ENCODE peak calls at places on chromosomes 4 and X, in six cellular contexts. K, V, F, Y, G and R are unnamed samples.

GRCh38 chr4:142719854-142720541 is 126.1 kb downstream of the INPP4B start:
- DNase-seq in G (no peak), Y (no peak), F (no peak), K (no peak), V (no peak), R (no peak)

GRCh38 chrX:63754141-63754859 is 30.7 kb downstream of the ARHGEF9 start:
- DNase-seq in F (peak; percentile 55), K (no peak), G (peak; percentile 31), Y (peak; percentile 32), V (no peak), R (no peak)

GRCh38 chrX:118727686-118728339 is 407 bp downstream of the IL13RA1 start:
- DNase-seq in F (peak; percentile 73), V (peak; percentile 66), K (peak; percentile 52), Y (peak; percentile 34), G (peak; percentile 71), R (peak; percentile 37)

GRCh38 chr4:185956546-185956945 is 112.4 kb upstream of the TLR3 start:
- DNase-seq in G (no peak), K (no peak), Y (no peak), V (no peak), F (no peak), R (no peak)

GRCh38 chr4:112523008-112523440 is 7.0 kb upstream of the NEUROG2 start:
- DNase-seq in V (no peak), F (no peak), G (no peak), K (peak; percentile 66), Y (no peak), R (no peak)

GRCh38 chr4:154961263-154961662 is 180.2 kb downstream of the RBM46 start:
- DNase-seq in F (no peak), V (no peak), Y (no peak), K (no peak), G (no peak), R (no peak)

GRCh38 chrX:21883258-21883657 is 27.5 kb downstream of the YY2 start:
- DNase-seq in F (no peak), G (peak; percentile 21), V (no peak), K (no peak), Y (peak; percentile 32), R (no peak)

GRCh38 chrX:149804102-149804501 is 22.4 kb downstream of the MAGEA9 start:
- DNase-seq in F (no peak), Y (no peak), G (no peak), K (no peak), V (no peak), R (no peak)

GRCh38 chr4:55745014-55745413 is 74.6 kb upstream of the EXOC1L start:
- DNase-seq in K (no peak), Y (no peak), G (no peak), V (no peak), F (no peak), R (no peak)

GRCh38 chr4:186108391-186108790 is 3.9 kb downstream of the FAM149A start:
- DNase-seq in Y (no peak), K (no peak), V (no peak), G (no peak), F (no peak), R (no peak)

GRCh38 chr4:22708961-22709360 is 16.2 kb downstream of the GBA3 start:
- DNase-seq in Y (no peak), V (no peak), K (no peak), G (no peak), F (no peak), R (no peak)
- TF ChIP-seq POLR2A in Y (no peak), V (no peak), K (no peak), G (no peak), F (no peak), R (no peak)

GRCh38 chr4:622996-623913 is 2.1 kb upstream of the PDE6B start:
- DNase-seq in F (peak; percentile 13), K (no peak), G (no peak), Y (peak; percentile 10), V (no peak), R (no peak)

GRCh38 chr4:621296-622070 is 3.9 kb upstream of the PDE6B start:
- DNase-seq in Y (peak; percentile 15), G (no peak), V (no peak), F (peak; percentile 40), K (no peak), R (no peak)

GRCh38 chr4:620201-620600 is 5.2 kb upstream of the PDE6B start:
- DNase-seq in V (no peak), G (no peak), F (peak; percentile 49), K (no peak), Y (no peak), R (no peak)

GRCh38 chr4:622071-622995 is 3.0 kb upstream of the PDE6B start:
- DNase-seq in V (no peak), Y (peak; percentile 17), G (no peak), K (no peak), F (peak; percentile 16), R (no peak)

GRCh38 chr4:620851-621261 is 4.5 kb upstream of the PDE6B start:
- DNase-seq in V (no peak), K (no peak), G (no peak), Y (no peak), F (peak; percentile 75), R (no peak)
- TF ChIP-seq POLR2A in V (no peak), K (no peak), G (no peak), Y (no peak), F (no peak), R (no peak)

GRCh38 chr4:6573551-6573950 is 1.4 kb upstream of the MAN2B2 start:
- DNase-seq in V (no peak), G (no peak), Y (no peak), K (no peak), F (no peak), R (no peak)

GRCh38 chr4:6573986-6574746 is 823 bp upstream of the MAN2B2 start:
- DNase-seq in Y (no peak), G (no peak), F (no peak), V (no peak), K (no peak), R (no peak)

GRCh38 chr4:6576512-6576911 is 1.5 kb downstream of the MAN2B2 start:
- DNase-seq in G (peak; percentile 88), F (no peak), Y (no peak), V (peak; percentile 46), K (peak; percentile 86), R (no peak)

GRCh38 chr4:6575503-6576240 is 683 bp downstream of the MAN2B2 start:
- DNase-seq in F (no peak), G (no peak), Y (no peak), K (peak; percentile 17), V (no peak), R (no peak)

GRCh38 chr4:6574747-6575502 is at the start of gene MAN2B2:
- DNase-seq in F (peak; percentile 90), G (peak; percentile 93), K (peak; percentile 91), V (peak; percentile 93), Y (peak; percentile 91), R (peak; percentile 82)
- TF ChIP-seq POLR2A in F (peak; percentile 24), G (peak; percentile 76), K (peak; percentile 80), V (peak; percentile 60), Y (no peak), R (peak; percentile 64)

GRCh38 chrX:54794795-54795194 is 3.3 kb downstream of the ITIH6 start:
- DNase-seq in V (no peak), G (no peak), K (no peak), Y (no peak), F (no peak), R (no peak)
- TF ChIP-seq POLR2A in V (no peak), G (no peak), K (no peak), Y (no peak), F (no peak), R (no peak)

DNA sequence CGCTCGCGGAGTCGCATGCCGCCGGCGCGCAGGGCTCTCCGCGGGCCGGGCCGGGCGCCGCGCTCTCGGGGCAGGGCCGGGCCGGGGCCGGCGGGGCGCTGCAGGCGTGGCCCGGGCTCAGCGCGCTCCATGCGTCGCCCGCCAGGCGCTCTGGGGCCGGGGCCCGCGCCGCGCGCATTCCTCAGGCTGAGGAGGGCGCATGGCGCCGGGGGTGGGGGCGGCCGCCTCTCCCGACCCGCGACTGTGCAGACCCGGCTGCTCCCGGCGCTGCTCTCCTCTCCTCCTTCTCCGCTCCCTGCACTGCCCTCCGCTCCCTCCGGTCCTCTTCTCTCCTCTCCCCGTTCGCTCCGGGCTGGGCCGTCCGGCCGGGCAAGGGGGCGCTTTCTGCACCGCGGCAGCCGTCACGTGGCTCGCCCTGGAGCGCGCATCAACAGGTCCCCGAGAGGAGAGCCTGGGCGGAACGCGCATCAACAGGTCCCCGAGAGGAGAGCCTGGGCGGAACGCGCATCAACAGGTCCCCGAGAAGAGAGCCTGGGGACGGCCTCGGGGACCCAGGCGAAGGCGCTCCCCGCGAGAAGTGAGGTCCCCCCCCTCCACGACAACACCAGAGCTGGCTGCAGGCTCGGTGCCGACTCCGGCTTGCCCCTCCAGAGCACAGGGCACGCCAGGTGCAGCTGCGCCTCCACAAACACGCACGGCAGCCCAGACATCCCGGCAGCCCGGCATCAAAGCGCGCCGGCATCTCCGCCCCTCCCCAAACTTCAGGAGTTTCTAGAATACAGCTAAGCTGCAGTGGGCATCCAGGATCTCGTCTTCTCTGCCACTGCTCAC is 12.9 kb downstream of the PPP2R3B start:
- DNase-seq in V (peak; percentile 48), F (no peak), Y (no peak), G (no peak), K (no peak), R (no peak)
- TF ChIP-seq POLR2A in V (no peak), F (no peak), Y (no peak), G (no peak), K (no peak), R (no peak)

DNA sequence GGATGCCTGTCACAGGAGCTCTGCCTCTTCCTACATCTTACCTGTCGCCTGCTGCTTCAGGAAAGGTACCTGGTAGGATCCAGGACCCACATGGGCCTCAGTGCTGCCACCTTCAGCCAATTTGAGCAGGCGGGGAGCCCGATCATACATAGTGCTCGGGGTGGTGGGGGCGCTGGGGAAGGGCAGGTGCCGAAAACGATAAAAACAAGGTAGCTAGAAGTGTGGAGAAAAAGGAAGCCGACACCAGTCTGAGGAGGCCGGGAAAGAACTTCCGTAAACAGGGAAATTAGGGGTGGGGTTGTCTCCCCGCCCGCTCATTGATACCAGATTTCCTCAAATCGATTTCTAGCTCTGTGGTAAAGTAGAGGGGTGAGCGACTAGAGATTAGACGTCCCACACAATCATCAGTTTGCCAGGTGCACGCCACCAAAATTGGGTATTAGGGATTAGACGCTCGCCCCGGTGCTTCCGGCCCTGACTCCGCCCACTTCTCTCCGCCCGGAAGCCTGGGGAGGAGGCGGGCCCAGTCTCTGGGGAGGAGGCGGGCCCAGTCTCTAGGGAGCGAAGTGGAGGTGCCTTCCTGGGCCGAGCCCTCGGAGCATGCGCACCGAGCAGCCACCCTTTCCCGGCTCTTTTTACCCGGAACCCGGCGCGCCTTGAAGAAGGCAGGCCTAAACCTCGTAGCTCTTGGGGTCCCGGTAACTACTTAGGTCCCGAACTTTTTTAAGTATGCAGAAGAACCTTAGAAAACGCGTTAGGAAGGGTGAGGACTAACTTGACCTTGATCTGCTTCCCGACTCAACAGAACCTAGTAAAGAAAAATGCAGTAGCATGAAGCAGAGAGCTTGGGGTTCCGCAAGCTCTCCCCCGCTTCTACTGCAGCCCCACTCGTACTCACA is at the start of gene STPG2:
- DNase-seq in V (peak; percentile 92), G (peak; percentile 96), F (peak; percentile 92), Y (peak; percentile 96), K (peak; percentile 94), R (peak; percentile 86)
- TF ChIP-seq POLR2A in V (peak; percentile 53), G (peak; percentile 67), F (peak; percentile 24), Y (no peak), K (peak; percentile 57), R (peak; percentile 55)

GRCh38 chr4:2468464-2469191 is at the start of gene RNF4:
- DNase-seq in F (peak; percentile 99), G (peak; percentile 96), V (peak; percentile 94), K (peak; percentile 96), Y (peak; percentile 95), R (peak; percentile 96)
- TF ChIP-seq POLR2A in F (peak; percentile 66), G (peak; percentile 68), V (peak; percentile 49), K (peak; percentile 76), Y (no peak), R (peak; percentile 60)

GRCh38 chr4:84966382-84967291 is at the start of gene WDFY3:
- DNase-seq in Y (peak; percentile 92), G (peak; percentile 84), K (peak; percentile 78), V (peak; percentile 81), F (peak; percentile 91), R (peak; percentile 81)
- TF ChIP-seq POLR2A in Y (no peak), G (peak; percentile 64), K (peak; percentile 59), V (peak; percentile 58), F (peak; percentile 55), R (peak; percentile 59)